ENCODE peak calls at places on chromosomes 16 and 17, in nine cellular contexts. K is amniotic stem cell; U is T47D; O is omental fat pad; F is amniotic epithelial cell; P is AG10803; N is anterior cingulate cortex; G is NCI-H2081; Q is activated T-cell treated with anti-CD3 and anti-CD28 coated beads, Interleukin-2, amount 50 U/mL, for 48 hours. S is an unnamed sample.

GRCh38 chr16:84959045-84959576 is 52.2 kb downstream of the ZDHHC7 start:
- DNase-seq in G (no peak), P (no peak), F (no peak), Q (no peak), U (no peak), N (no peak), K (no peak), O (no peak), S (no peak)

GRCh38 chr16:31360296-31360695 is 5.3 kb downstream of the ITGAX start:
- DNase-seq in P (no peak), Q (no peak), G (no peak), F (no peak), K (no peak), O (no peak), N (no peak), U (no peak), S (no peak)

GRCh38 chr17:79989106-79989835 is 46.4 kb downstream of the TBC1D16 start:
- DNase-seq in O (no peak), K (no peak), P (no peak), N (no peak), G (no peak), F (no peak), U (no peak), Q (no peak), S (no peak)

GRCh38 chr17:75908201-75908600 is 3.5 kb upstream of the MRPL38 start:
- DNase-seq in P (peak), K (no peak), N (no peak), O (no peak), Q (no peak), F (no peak), U (no peak), G (peak), S (no peak)

GRCh38 chr17:79000396-79001189 is 9.0 kb downstream of the CANT1 start:
- DNase-seq in U (no peak), O (no peak), P (no peak), G (no peak), Q (peak), K (no peak), F (no peak), N (no peak), S (no peak)

GRCh38 chr17:10268005-10268404 is 69.6 kb upstream of the GAS7 start:
- DNase-seq in N (no peak), O (no peak), F (no peak), P (peak), Q (no peak), G (no peak), K (no peak), U (no peak), S (no peak)

GRCh38 chr16:89490386-89491237 is at the start of gene ANKRD11:
- DNase-seq in Q (peak), K (peak), P (peak), N (peak), O (peak), U (peak), F (peak), G (peak), S (peak)

GRCh38 chr17:26818736-26819135 is 475.2 kb upstream of the WSB1 start:
- DNase-seq in G (no peak), K (no peak), O (no peak), P (peak), F (peak), Q (no peak), U (no peak), N (no peak), S (no peak)

GRCh38 chr17:79306688-79307323 is 232.2 kb downstream of the ENGASE start:
- DNase-seq in F (no peak), U (peak), O (no peak), K (no peak), Q (no peak), G (peak), P (no peak), N (no peak), S (no peak)

GRCh38 chr16:71807905-71808592 is 585 bp downstream of the AP1G1 start:
- DNase-seq in O (no peak), F (peak), G (peak), P (peak), Q (no peak), K (no peak), N (no peak), U (no peak), S (peak)

GRCh38 chr16:23862556-23862955 is 26.8 kb downstream of the PRKCB start:
- DNase-seq in N (no peak), F (no peak), Q (no peak), O (no peak), K (no peak), U (no peak), P (no peak), G (no peak), S (no peak)

GRCh38 chr17:77963441-77963840 is 4.9 kb downstream of the TNRC6C start:
- DNase-seq in K (peak), Q (no peak), F (peak), N (peak), P (peak), U (no peak), O (no peak), G (peak), S (no peak)

GRCh38 chr17:44906010-44906646 is 6.9 kb upstream of the EFTUD2 start:
- DNase-seq in G (no peak), P (peak), Q (no peak), F (peak), N (no peak), K (peak), O (no peak), U (no peak), S (no peak)

GRCh38 chr16:84827131-84827574 is 7.4 kb downstream of the CRISPLD2 start:
- DNase-seq in N (no peak), Q (no peak), F (peak), G (no peak), U (no peak), K (no peak), O (no peak), P (peak), S (no peak)

GRCh38 chr16:52265446-52265861 is 281.5 kb downstream of the TOX3 start:
- DNase-seq in K (no peak), G (peak), F (no peak), U (no peak), O (no peak), Q (no peak), P (no peak), N (no peak), S (no peak)

GRCh38 chr17:72299092-72299491 is 178.3 kb downstream of the SOX9 start:
- DNase-seq in G (no peak), P (no peak), K (no peak), U (no peak), O (no peak), Q (no peak), N (no peak), F (no peak), S (no peak)

GRCh38 chr17:14926526-14927122 is 338.5 kb downstream of the PMP22 start:
- DNase-seq in O (no peak), F (peak), Q (peak), K (peak), U (peak), P (peak), G (peak), N (peak), S (no peak)

GRCh38 chr17:28743243-28744103 is at the start of gene TRAF4:
- DNase-seq in U (peak), K (peak), N (peak), O (peak), Q (peak), P (peak), F (peak), G (peak), S (peak)

GRCh38 chr17:28057731-28058246 is 15.3 kb downstream of the NLK start:
- DNase-seq in U (no peak), K (no peak), O (no peak), F (peak), N (no peak), P (peak), Q (no peak), G (no peak), S (no peak)

GRCh38 chr17:71980171-71980570 is 140.6 kb upstream of the SOX9 start:
- DNase-seq in O (no peak), G (no peak), U (no peak), P (peak), N (no peak), Q (no peak), F (no peak), K (no peak), S (no peak)

GRCh38 chr17:1089915-1090314 is 89.9 kb downstream of the ABR start:
- DNase-seq in P (no peak), Q (no peak), N (peak), F (no peak), U (no peak), O (no peak), K (no peak), G (no peak), S (no peak)

GRCh38 chr16:67040906-67041305 is 12.0 kb downstream of the CBFB start:
- DNase-seq in O (no peak), N (no peak), Q (no peak), K (no peak), P (peak), G (no peak), U (no peak), F (no peak), S (no peak)

GRCh38 chr16:7405166-7405565 is 72.5 kb downstream of the RBFOX1 start:
- DNase-seq in P (peak), O (no peak), G (peak), U (peak), Q (no peak), K (no peak), N (peak), F (no peak), S (peak)

GRCh38 chr16:79365687-79366086 is 234.8 kb downstream of the MAF start:
- DNase-seq in N (no peak), F (no peak), Q (no peak), U (no peak), K (no peak), O (no peak), G (no peak), P (peak), S (no peak)

GRCh38 chr17:83029571-83029970 is 49.8 kb upstream of the METRNL start:
- DNase-seq in Q (peak), P (no peak), K (no peak), U (no peak), O (no peak), G (no peak), N (no peak), F (no peak), S (no peak)

GRCh38 chr16:66881560-66881959 is 1.2 kb downstream of the PDP2 start:
- DNase-seq in K (no peak), N (no peak), P (no peak), G (no peak), Q (no peak), F (no peak), U (no peak), O (no peak), S (no peak)

GRCh38 chr17:75340636-75341035 is 51.4 kb upstream of the SLC25A19 start:
- DNase-seq in F (no peak), G (no peak), K (no peak), N (no peak), Q (no peak), U (no peak), P (peak), O (no peak), S (no peak)

GRCh38 chr17:15303293-15303692 is 38.1 kb downstream of the TEKT3 start:
- DNase-seq in P (no peak), O (no peak), K (no peak), G (no peak), F (no peak), U (no peak), Q (no peak), N (no peak), S (no peak)

GRCh38 chr17:20189322-20189721 is 180.2 kb downstream of the SPECC1 start:
- DNase-seq in F (peak), K (no peak), Q (no peak), N (peak), U (no peak), G (no peak), P (no peak), O (no peak), S (peak)

GRCh38 chr17:80124351-80124981 is 22.5 kb downstream of the EIF4A3 start:
- DNase-seq in G (no peak), N (no peak), K (no peak), U (peak), F (no peak), P (peak), O (no peak), Q (no peak), S (no peak)

GRCh38 chr16:66832661-66833305 is 2.0 kb upstream of the NAE1 start:
- DNase-seq in Q (peak), K (no peak), N (no peak), P (peak), U (no peak), G (no peak), O (no peak), F (peak), S (no peak)

GRCh38 chr16:35194681-35195080 is 1735.3 kb downstream of the TP53TG3F start:
- DNase-seq in G (no peak), N (no peak), F (no peak), P (no peak), K (no peak), Q (no peak), U (no peak), O (no peak), S (no peak)

GRCh38 chr16:66135838-66136237 is 230.7 kb upstream of the CDH5 start:
- DNase-seq in G (no peak), F (no peak), P (no peak), O (no peak), N (no peak), K (no peak), Q (no peak), U (no peak), S (no peak)

GRCh38 chr16:84677017-84677803 is 22.6 kb upstream of the USP10 start:
- DNase-seq in G (no peak), P (no peak), N (no peak), O (no peak), U (no peak), Q (no peak), K (no peak), F (no peak), S (no peak)

GRCh38 chr17:40343126-40344119 is 21.1 kb downstream of the GJD3 start:
- DNase-seq in G (peak), O (no peak), K (no peak), Q (no peak), P (no peak), F (no peak), U (no peak), N (no peak), S (no peak)

GRCh38 chr17:40312893-40313659 is 4.1 kb downstream of the RARA start:
- DNase-seq in G (no peak), U (no peak), Q (no peak), K (no peak), P (no peak), F (no peak), O (peak), N (no peak), S (no peak)